ENCODE peak calls at places on chromosomes 16 and 17, in six cellular contexts. One of them, this sample, is unnamed.

GRCh38 chr17:1168537-1169234 is 11.1 kb downstream of the ABR start:
- DNase-seq in spleen: no peak
- DNase-seq in epithelial cell of esophagus: no peak
- DNase-seq in dermis blood vessel endothelial cell: no peak
- DNase-seq in RPMI8226: no peak
- DNase-seq in stimulated activated CD4-positive, alpha-beta T cell treated with anti-CD3 and anti-CD28 coated beads, Interleukin-4, amount 100 ng/mL, for 4 hours: no peak
- DNase-seq in this sample: no peak

GRCh38 chr16:21208831-21209230 is 2.5 kb downstream of the ZP2 start:
- DNase-seq in spleen: no peak
- DNase-seq in epithelial cell of esophagus: no peak
- DNase-seq in RPMI8226: no peak
- DNase-seq in stimulated activated CD4-positive, alpha-beta T cell treated with anti-CD3 and anti-CD28 coated beads, Interleukin-4, amount 100 ng/mL, for 4 hours: no peak
- DNase-seq in dermis blood vessel endothelial cell: no peak
- DNase-seq in this sample: no peak

GRCh38 chr16:78571434-78571833 is 472.0 kb downstream of the WWOX start:
- DNase-seq in epithelial cell of esophagus: no peak
- DNase-seq in stimulated activated CD4-positive, alpha-beta T cell treated with anti-CD3 and anti-CD28 coated beads, Interleukin-4, amount 100 ng/mL, for 4 hours: no peak
- DNase-seq in spleen: no peak
- DNase-seq in dermis blood vessel endothelial cell: no peak
- DNase-seq in RPMI8226: no peak
- DNase-seq in this sample: no peak

GRCh38 chr17:58248955-58249269 is 10.5 kb downstream of the LPO start:
- DNase-seq in RPMI8226: no peak
- DNase-seq in spleen: no peak
- DNase-seq in dermis blood vessel endothelial cell: no peak
- DNase-seq in stimulated activated CD4-positive, alpha-beta T cell treated with anti-CD3 and anti-CD28 coated beads, Interleukin-4, amount 100 ng/mL, for 4 hours: no peak
- DNase-seq in epithelial cell of esophagus: no peak
- DNase-seq in this sample: no peak

GRCh38 chr17:8287651-8288335 is 677 bp upstream of the RANGRF start:
- DNase-seq in RPMI8226: no peak
- DNase-seq in stimulated activated CD4-positive, alpha-beta T cell treated with anti-CD3 and anti-CD28 coated beads, Interleukin-4, amount 100 ng/mL, for 4 hours: no peak
- DNase-seq in dermis blood vessel endothelial cell: no peak
- DNase-seq in spleen: peak
- DNase-seq in epithelial cell of esophagus: peak
- DNase-seq in this sample: no peak

GRCh38 chr16:74601131-74601871 is 5.6 kb downstream of the GLG1 start:
- DNase-seq in epithelial cell of esophagus: peak
- DNase-seq in dermis blood vessel endothelial cell: no peak
- DNase-seq in spleen: peak
- DNase-seq in stimulated activated CD4-positive, alpha-beta T cell treated with anti-CD3 and anti-CD28 coated beads, Interleukin-4, amount 100 ng/mL, for 4 hours: peak
- DNase-seq in RPMI8226: no peak
- DNase-seq in this sample: no peak

GRCh38 chr17:39062846-39063680 is 88.4 kb downstream of the PLXDC1 start:
- DNase-seq in dermis blood vessel endothelial cell: no peak
- DNase-seq in spleen: no peak
- DNase-seq in stimulated activated CD4-positive, alpha-beta T cell treated with anti-CD3 and anti-CD28 coated beads, Interleukin-4, amount 100 ng/mL, for 4 hours: no peak
- DNase-seq in RPMI8226: no peak
- DNase-seq in epithelial cell of esophagus: peak
- DNase-seq in this sample: no peak

GRCh38 chr16:546909-547770 is 13.1 kb upstream of the PRR35 start:
- DNase-seq in epithelial cell of esophagus: peak
- DNase-seq in dermis blood vessel endothelial cell: peak
- DNase-seq in stimulated activated CD4-positive, alpha-beta T cell treated with anti-CD3 and anti-CD28 coated beads, Interleukin-4, amount 100 ng/mL, for 4 hours: peak
- DNase-seq in RPMI8226: no peak
- DNase-seq in spleen: peak
- DNase-seq in this sample: peak

GRCh38 chr17:8369944-8370343 is 6.6 kb downstream of the KRABD2 start:
- DNase-seq in stimulated activated CD4-positive, alpha-beta T cell treated with anti-CD3 and anti-CD28 coated beads, Interleukin-4, amount 100 ng/mL, for 4 hours: no peak
- DNase-seq in epithelial cell of esophagus: no peak
- DNase-seq in spleen: no peak
- DNase-seq in dermis blood vessel endothelial cell: no peak
- DNase-seq in RPMI8226: no peak
- DNase-seq in this sample: no peak

GRCh38 chr17:70278846-70279465 is 109.6 kb downstream of the KCNJ2 start:
- DNase-seq in spleen: no peak
- DNase-seq in stimulated activated CD4-positive, alpha-beta T cell treated with anti-CD3 and anti-CD28 coated beads, Interleukin-4, amount 100 ng/mL, for 4 hours: no peak
- DNase-seq in RPMI8226: no peak
- DNase-seq in epithelial cell of esophagus: no peak
- DNase-seq in dermis blood vessel endothelial cell: peak
- DNase-seq in this sample: no peak

GRCh38 chr17:34675605-34676004 is 96.2 kb downstream of the TMEM132E start:
- DNase-seq in epithelial cell of esophagus: no peak
- DNase-seq in RPMI8226: no peak
- DNase-seq in dermis blood vessel endothelial cell: no peak
- DNase-seq in stimulated activated CD4-positive, alpha-beta T cell treated with anti-CD3 and anti-CD28 coated beads, Interleukin-4, amount 100 ng/mL, for 4 hours: no peak
- DNase-seq in spleen: no peak
- DNase-seq in this sample: no peak

GRCh38 chr16:12319464-12320030 is 343.0 kb downstream of the SNX29 start:
- DNase-seq in RPMI8226: no peak
- DNase-seq in stimulated activated CD4-positive, alpha-beta T cell treated with anti-CD3 and anti-CD28 coated beads, Interleukin-4, amount 100 ng/mL, for 4 hours: no peak
- DNase-seq in dermis blood vessel endothelial cell: peak
- DNase-seq in spleen: no peak
- DNase-seq in epithelial cell of esophagus: peak
- DNase-seq in this sample: peak

GRCh38 chr16:57734308-57734924 is 1.2 kb upstream of the KATNB1 start:
- DNase-seq in stimulated activated CD4-positive, alpha-beta T cell treated with anti-CD3 and anti-CD28 coated beads, Interleukin-4, amount 100 ng/mL, for 4 hours: no peak
- DNase-seq in dermis blood vessel endothelial cell: no peak
- DNase-seq in epithelial cell of esophagus: no peak
- DNase-seq in RPMI8226: peak
- DNase-seq in spleen: peak
- DNase-seq in this sample: peak

GRCh38 chr17:61574542-61575351 is 16.3 kb downstream of the NACA2 start:
- DNase-seq in spleen: no peak
- DNase-seq in RPMI8226: peak
- DNase-seq in epithelial cell of esophagus: peak
- DNase-seq in dermis blood vessel endothelial cell: peak
- DNase-seq in stimulated activated CD4-positive, alpha-beta T cell treated with anti-CD3 and anti-CD28 coated beads, Interleukin-4, amount 100 ng/mL, for 4 hours: no peak
- DNase-seq in this sample: no peak

GRCh38 chr16:24950275-24950674 is 64.9 kb downstream of the ARHGAP17 start:
- DNase-seq in RPMI8226: no peak
- DNase-seq in stimulated activated CD4-positive, alpha-beta T cell treated with anti-CD3 and anti-CD28 coated beads, Interleukin-4, amount 100 ng/mL, for 4 hours: no peak
- DNase-seq in spleen: no peak
- DNase-seq in epithelial cell of esophagus: no peak
- DNase-seq in dermis blood vessel endothelial cell: no peak
- DNase-seq in this sample: no peak

GRCh38 chr16:81634380-81635121 is 144.5 kb upstream of the PLCG2 start:
- DNase-seq in stimulated activated CD4-positive, alpha-beta T cell treated with anti-CD3 and anti-CD28 coated beads, Interleukin-4, amount 100 ng/mL, for 4 hours: no peak
- DNase-seq in epithelial cell of esophagus: no peak
- DNase-seq in dermis blood vessel endothelial cell: peak
- DNase-seq in RPMI8226: no peak
- DNase-seq in spleen: no peak
- DNase-seq in this sample: no peak

GRCh38 chr17:40290629-40291296 is 3.1 kb downstream of the CDC6 start:
- DNase-seq in RPMI8226: peak
- DNase-seq in stimulated activated CD4-positive, alpha-beta T cell treated with anti-CD3 and anti-CD28 coated beads, Interleukin-4, amount 100 ng/mL, for 4 hours: peak
- DNase-seq in epithelial cell of esophagus: peak
- DNase-seq in dermis blood vessel endothelial cell: peak
- DNase-seq in spleen: no peak
- DNase-seq in this sample: no peak

This sample was measured in posterior vena cava.